ENCODE peak calls at places on chromosomes 11 and 22, in five cellular contexts. One of them, this sample, is unnamed.

GRCh38 chr11:46618789-46619188 is 1.4 kb downstream of the ATG13 start:
- DNase-seq in NCI-H2029: no peak
- DNase-seq in B cell: no peak
- DNase-seq in pulmonary artery endothelial cell: no peak
- DNase-seq in stimulated activated CD4-positive, alpha-beta T cell treated with anti-CD3 and anti-CD28 coated beads, Interleukin-2, amount 100 ng/mL, for 48 hours: no peak
- DNase-seq in this sample: no peak

GRCh38 chr11:65944767-65945166 is 513 bp upstream of the TSGA10IP start:
- DNase-seq in NCI-H2029: no peak
- DNase-seq in B cell: no peak
- DNase-seq in pulmonary artery endothelial cell: no peak
- DNase-seq in stimulated activated CD4-positive, alpha-beta T cell treated with anti-CD3 and anti-CD28 coated beads, Interleukin-2, amount 100 ng/mL, for 48 hours: no peak
- DNase-seq in this sample: no peak

GRCh38 chr11:45674481-45675190 is 9.2 kb upstream of the CHST1 start:
- DNase-seq in NCI-H2029: no peak
- DNase-seq in B cell: no peak
- DNase-seq in pulmonary artery endothelial cell: no peak
- DNase-seq in stimulated activated CD4-positive, alpha-beta T cell treated with anti-CD3 and anti-CD28 coated beads, Interleukin-2, amount 100 ng/mL, for 48 hours: no peak
- DNase-seq in this sample: no peak

GRCh38 chr22:27405672-27406388 is 395.7 kb downstream of the MN1 start:
- DNase-seq in NCI-H2029: no peak
- DNase-seq in B cell: peak; percentile 7
- DNase-seq in pulmonary artery endothelial cell: peak; percentile 17
- DNase-seq in stimulated activated CD4-positive, alpha-beta T cell treated with anti-CD3 and anti-CD28 coated beads, Interleukin-2, amount 100 ng/mL, for 48 hours: peak; percentile 10
- DNase-seq in this sample: peak; percentile 78

GRCh38 chr22:47307326-47307725 is 544.9 kb downstream of the TBC1D22A start:
- DNase-seq in NCI-H2029: no peak
- DNase-seq in B cell: no peak
- DNase-seq in pulmonary artery endothelial cell: no peak
- DNase-seq in stimulated activated CD4-positive, alpha-beta T cell treated with anti-CD3 and anti-CD28 coated beads, Interleukin-2, amount 100 ng/mL, for 48 hours: no peak
- DNase-seq in this sample: no peak

GRCh38 chr11:32962016-32962415 is 53.7 kb upstream of the DEPDC7 start:
- DNase-seq in NCI-H2029: no peak
- DNase-seq in B cell: no peak
- DNase-seq in pulmonary artery endothelial cell: no peak
- DNase-seq in stimulated activated CD4-positive, alpha-beta T cell treated with anti-CD3 and anti-CD28 coated beads, Interleukin-2, amount 100 ng/mL, for 48 hours: no peak
- DNase-seq in this sample: no peak

GRCh38 chr11:84800755-84801346 is 826.3 kb downstream of the DLG2 start:
- DNase-seq in NCI-H2029: no peak
- DNase-seq in B cell: no peak
- DNase-seq in pulmonary artery endothelial cell: no peak
- DNase-seq in stimulated activated CD4-positive, alpha-beta T cell treated with anti-CD3 and anti-CD28 coated beads, Interleukin-2, amount 100 ng/mL, for 48 hours: no peak
- DNase-seq in this sample: no peak

GRCh38 chr11:62236187-62236586 is 5.9 kb upstream of the SCGB1D2 start:
- DNase-seq in NCI-H2029: no peak
- DNase-seq in B cell: no peak
- DNase-seq in pulmonary artery endothelial cell: no peak
- DNase-seq in stimulated activated CD4-positive, alpha-beta T cell treated with anti-CD3 and anti-CD28 coated beads, Interleukin-2, amount 100 ng/mL, for 48 hours: no peak
- DNase-seq in this sample: no peak

GRCh38 chr11:14228356-14228755 is 130.6 kb downstream of the RRAS2 start:
- DNase-seq in NCI-H2029: no peak
- DNase-seq in B cell: no peak
- DNase-seq in pulmonary artery endothelial cell: no peak
- DNase-seq in stimulated activated CD4-positive, alpha-beta T cell treated with anti-CD3 and anti-CD28 coated beads, Interleukin-2, amount 100 ng/mL, for 48 hours: no peak
- DNase-seq in this sample: no peak

GRCh38 chr11:93686812-93687211 is 25.3 kb downstream of the CEP295 start:
- DNase-seq in NCI-H2029: no peak
- DNase-seq in B cell: no peak
- DNase-seq in pulmonary artery endothelial cell: no peak
- DNase-seq in stimulated activated CD4-positive, alpha-beta T cell treated with anti-CD3 and anti-CD28 coated beads, Interleukin-2, amount 100 ng/mL, for 48 hours: no peak
- DNase-seq in this sample: no peak

GRCh38 chr11:111167666-111168065 is 77.9 kb upstream of the POU2AF2 start:
- DNase-seq in NCI-H2029: no peak
- DNase-seq in B cell: no peak
- DNase-seq in pulmonary artery endothelial cell: no peak
- DNase-seq in stimulated activated CD4-positive, alpha-beta T cell treated with anti-CD3 and anti-CD28 coated beads, Interleukin-2, amount 100 ng/mL, for 48 hours: no peak
- DNase-seq in this sample: no peak

GRCh38 chr11:133520707-133521106 is 11.6 kb downstream of the OPCML start:
- DNase-seq in NCI-H2029: no peak
- DNase-seq in B cell: no peak
- DNase-seq in pulmonary artery endothelial cell: no peak
- DNase-seq in stimulated activated CD4-positive, alpha-beta T cell treated with anti-CD3 and anti-CD28 coated beads, Interleukin-2, amount 100 ng/mL, for 48 hours: no peak
- DNase-seq in this sample: no peak

GRCh38 chr22:19565921-19566598 is 41.9 kb upstream of the CLDN5 start:
- DNase-seq in NCI-H2029: no peak
- DNase-seq in B cell: no peak
- DNase-seq in pulmonary artery endothelial cell: peak; percentile 84
- DNase-seq in stimulated activated CD4-positive, alpha-beta T cell treated with anti-CD3 and anti-CD28 coated beads, Interleukin-2, amount 100 ng/mL, for 48 hours: no peak
- DNase-seq in this sample: no peak

GRCh38 chr11:33000181-33000580 is 15.5 kb upstream of the DEPDC7 start:
- DNase-seq in NCI-H2029: no peak
- DNase-seq in B cell: no peak
- DNase-seq in pulmonary artery endothelial cell: no peak
- DNase-seq in stimulated activated CD4-positive, alpha-beta T cell treated with anti-CD3 and anti-CD28 coated beads, Interleukin-2, amount 100 ng/mL, for 48 hours: no peak
- DNase-seq in this sample: no peak

GRCh38 chr11:111793863-111794262 is 27.7 kb upstream of the PPP2R1B start:
- DNase-seq in NCI-H2029: no peak
- DNase-seq in B cell: no peak
- DNase-seq in pulmonary artery endothelial cell: no peak
- DNase-seq in stimulated activated CD4-positive, alpha-beta T cell treated with anti-CD3 and anti-CD28 coated beads, Interleukin-2, amount 100 ng/mL, for 48 hours: no peak
- DNase-seq in this sample: no peak

GRCh38 chr11:43419460-43419859 is 60.7 kb downstream of the TTC17 start:
- DNase-seq in NCI-H2029: peak; percentile 1
- DNase-seq in B cell: peak; percentile 24
- DNase-seq in pulmonary artery endothelial cell: no peak
- DNase-seq in stimulated activated CD4-positive, alpha-beta T cell treated with anti-CD3 and anti-CD28 coated beads, Interleukin-2, amount 100 ng/mL, for 48 hours: peak; percentile 17
- DNase-seq in this sample: peak; percentile 23

GRCh38 chr11:68014157-68014965 is 4.2 kb downstream of the ALDH3B1 start:
- DNase-seq in NCI-H2029: peak; percentile 62
- DNase-seq in B cell: no peak
- DNase-seq in pulmonary artery endothelial cell: no peak
- DNase-seq in stimulated activated CD4-positive, alpha-beta T cell treated with anti-CD3 and anti-CD28 coated beads, Interleukin-2, amount 100 ng/mL, for 48 hours: no peak
- DNase-seq in this sample: no peak

GRCh38 chr22:32717337-32718240 is 83.9 kb upstream of the TIMP3 start:
- DNase-seq in NCI-H2029: no peak
- DNase-seq in B cell: no peak
- DNase-seq in pulmonary artery endothelial cell: no peak
- DNase-seq in stimulated activated CD4-positive, alpha-beta T cell treated with anti-CD3 and anti-CD28 coated beads, Interleukin-2, amount 100 ng/mL, for 48 hours: no peak
- DNase-seq in this sample: no peak

GRCh38 chr11:77038825-77039326 is 4.7 kb downstream of the B3GNT6 start:
- DNase-seq in NCI-H2029: no peak
- DNase-seq in B cell: peak; percentile 25
- DNase-seq in pulmonary artery endothelial cell: no peak
- DNase-seq in stimulated activated CD4-positive, alpha-beta T cell treated with anti-CD3 and anti-CD28 coated beads, Interleukin-2, amount 100 ng/mL, for 48 hours: no peak
- DNase-seq in this sample: no peak

GRCh38 chr11:68658661-68659060 is 25.7 kb upstream of the GAL start:
- DNase-seq in NCI-H2029: no peak
- DNase-seq in B cell: no peak
- DNase-seq in pulmonary artery endothelial cell: no peak
- DNase-seq in stimulated activated CD4-positive, alpha-beta T cell treated with anti-CD3 and anti-CD28 coated beads, Interleukin-2, amount 100 ng/mL, for 48 hours: no peak
- DNase-seq in this sample: no peak

GRCh38 chr11:102177974-102178631 is 67.9 kb downstream of the YAP1 start:
- DNase-seq in NCI-H2029: no peak
- DNase-seq in B cell: no peak
- DNase-seq in pulmonary artery endothelial cell: peak; percentile 36
- DNase-seq in stimulated activated CD4-positive, alpha-beta T cell treated with anti-CD3 and anti-CD28 coated beads, Interleukin-2, amount 100 ng/mL, for 48 hours: no peak
- DNase-seq in this sample: no peak

GRCh38 chr11:61293869-61294716 is 1.0 kb downstream of the VWCE start:
- DNase-seq in NCI-H2029: no peak
- DNase-seq in B cell: peak; percentile 47
- DNase-seq in pulmonary artery endothelial cell: no peak
- DNase-seq in stimulated activated CD4-positive, alpha-beta T cell treated with anti-CD3 and anti-CD28 coated beads, Interleukin-2, amount 100 ng/mL, for 48 hours: peak; percentile 25
- DNase-seq in this sample: peak; percentile 29

GRCh38 chr11:11157201-11157600 is 195.8 kb downstream of the CSNK2A3 start:
- DNase-seq in NCI-H2029: no peak
- DNase-seq in B cell: no peak
- DNase-seq in pulmonary artery endothelial cell: no peak
- DNase-seq in stimulated activated CD4-positive, alpha-beta T cell treated with anti-CD3 and anti-CD28 coated beads, Interleukin-2, amount 100 ng/mL, for 48 hours: peak; percentile 22
- DNase-seq in this sample: peak; percentile 34

GRCh38 chr11:56923116-56923515 is 65.6 kb upstream of the OR5AK2 start:
- DNase-seq in NCI-H2029: no peak
- DNase-seq in B cell: no peak
- DNase-seq in pulmonary artery endothelial cell: no peak
- DNase-seq in stimulated activated CD4-positive, alpha-beta T cell treated with anti-CD3 and anti-CD28 coated beads, Interleukin-2, amount 100 ng/mL, for 48 hours: no peak
- DNase-seq in this sample: no peak

This sample was measured in neural crest cell.